ENCODE peak calls at places on chromosomes 5 and 9, in nine cellular contexts. S is stomach, D is endothelial cell of umbilical vein, G is HCT116, Q is NB4, I is right lobe of liver, V is IMR-90, Z is heart left ventricle, H is tibial nerve. T is an unnamed sample.

GRCh38 chr5:78908173-78908901 is 76.8 kb downstream of the ARSB start:
- DNase-seq in S (peak), D (peak), G (no peak), Q (peak), I (no peak), V (peak), Z (peak), H (peak), T (peak)

GRCh38 chr5:31133488-31133887 is 60.0 kb upstream of the CDH6 start:
- DNase-seq in S (no peak), D (peak), G (no peak), Q (peak), I (no peak), V (peak), Z (no peak), H (no peak), T (no peak)

GRCh38 chr5:73883646-73884045 is 257.6 kb downstream of the ARHGEF28 start:
- DNase-seq in S (peak), D (no peak), G (no peak), Q (no peak), I (no peak), V (no peak), Z (no peak), H (no peak), T (no peak)

GRCh38 chr5:18745591-18745987 is 1111.3 kb downstream of the TAF11L14 start:
- DNase-seq in S (no peak), D (no peak), G (no peak), Q (peak), I (peak), V (no peak), Z (peak), H (no peak), T (peak)

GRCh38 chr5:124544366-124545055 is 201.9 kb downstream of the ZNF608 start:
- DNase-seq in S (no peak), D (no peak), G (peak), Q (no peak), I (no peak), V (peak), Z (no peak), H (no peak), T (no peak)

GRCh38 chr9:85743290-85744128 is 1.8 kb upstream of the AGTPBP1 start:
- DNase-seq in S (peak), D (no peak), G (peak), Q (peak), I (peak), V (peak), Z (no peak), H (peak), T (peak)

GRCh38 chr9:32587901-32588300 is 14.9 kb upstream of the NDUFB6 start:
- DNase-seq in S (no peak), D (no peak), G (no peak), Q (no peak), I (no peak), V (peak), Z (no peak), H (no peak), T (no peak)

GRCh38 chr5:56449071-56449470 is 215.9 kb upstream of the ANKRD55 start:
- DNase-seq in S (no peak), D (no peak), G (no peak), Q (no peak), I (no peak), V (no peak), Z (no peak), H (no peak), T (no peak)

GRCh38 chr5:142697846-142698245 is 12.0 kb upstream of the FGF1 start:
- DNase-seq in S (no peak), D (no peak), G (no peak), Q (no peak), I (peak), V (peak), Z (peak), H (no peak), T (no peak)

GRCh38 chr5:6377582-6378127 is 692 bp downstream of the MED10 start:
- DNase-seq in S (no peak), D (peak), G (no peak), Q (peak), I (no peak), V (no peak), Z (no peak), H (no peak), T (no peak)

GRCh38 chr9:88258587-88258986 is 120.3 kb upstream of the SPATA31C2 start:
- DNase-seq in S (peak), D (peak), G (no peak), Q (no peak), I (no peak), V (no peak), Z (peak), H (peak), T (no peak)

GRCh38 chr5:159038907-159039306 is 60.8 kb downstream of the EBF1 start:
- DNase-seq in S (no peak), D (no peak), G (no peak), Q (no peak), I (no peak), V (peak), Z (no peak), H (no peak), T (no peak)

GRCh38 chr5:146722361-146722779 is 156.2 kb downstream of the PPP2R2B start:
- DNase-seq in S (no peak), D (no peak), G (no peak), Q (peak), I (no peak), V (peak), Z (no peak), H (no peak), T (no peak)

GRCh38 chr9:6833518-6834192 is 75.9 kb downstream of the KDM4C start:
- DNase-seq in S (no peak), D (no peak), G (no peak), Q (peak), I (no peak), V (peak), Z (no peak), H (no peak), T (no peak)

GRCh38 chr9:10562581-10563343 is 50.0 kb downstream of the PTPRD start:
- DNase-seq in S (no peak), D (no peak), G (no peak), Q (no peak), I (no peak), V (no peak), Z (no peak), H (no peak), T (peak)

GRCh38 chr9:73981405-73981804 is 515.7 kb upstream of the RORB start:
- DNase-seq in S (no peak), D (no peak), G (no peak), Q (no peak), I (no peak), V (no peak), Z (no peak), H (no peak), T (no peak)

GRCh38 chr5:139652788-139653241 is 4.7 kb downstream of the CXXC5 start:
- DNase-seq in S (no peak), D (no peak), G (no peak), Q (no peak), I (no peak), V (no peak), Z (no peak), H (no peak), T (no peak)

GRCh38 chr9:121744002-121744686 is 92.7 kb downstream of the DAB2IP start:
- DNase-seq in S (peak), D (peak), G (no peak), Q (peak), I (peak), V (peak), Z (peak), H (peak), T (peak)

GRCh38 chr9:112748041-112748440 is 2.5 kb upstream of the SNX30 start:
- DNase-seq in S (no peak), D (no peak), G (no peak), Q (no peak), I (no peak), V (no peak), Z (no peak), H (no peak), T (no peak)

GRCh38 chr5:6710078-6710477 is 3.2 kb upstream of the TENT4A start:
- DNase-seq in S (no peak), D (no peak), G (no peak), Q (no peak), I (peak), V (no peak), Z (no peak), H (no peak), T (no peak)

GRCh38 chr5:96901384-96901783 is 25.1 kb downstream of the ERAP2 start:
- DNase-seq in S (no peak), D (no peak), G (no peak), Q (no peak), I (no peak), V (no peak), Z (no peak), H (no peak), T (no peak)

GRCh38 chr5:8473016-8473415 is 604.1 kb downstream of the MTRR start:
- DNase-seq in S (no peak), D (no peak), G (no peak), Q (no peak), I (no peak), V (no peak), Z (no peak), H (no peak), T (no peak)

GRCh38 chr5:6758201-6758600 is 45.0 kb downstream of the TENT4A start:
- DNase-seq in S (no peak), D (no peak), G (no peak), Q (no peak), I (no peak), V (no peak), Z (no peak), H (no peak), T (no peak)

GRCh38 chr9:25602366-25603044 is 75.7 kb downstream of the TUSC1 start:
- DNase-seq in S (no peak), D (no peak), G (no peak), Q (no peak), I (no peak), V (no peak), Z (no peak), H (no peak), T (no peak)

GRCh38 chr5:60148356-60148755 is 254.8 kb upstream of the PDE4D start:
- DNase-seq in S (no peak), D (no peak), G (no peak), Q (no peak), I (no peak), V (peak), Z (no peak), H (no peak), T (no peak)

GRCh38 chr5:158534203-158534602 is 565.5 kb downstream of the EBF1 start:
- DNase-seq in S (no peak), D (no peak), G (no peak), Q (no peak), I (no peak), V (no peak), Z (no peak), H (no peak), T (no peak)

GRCh38 chr9:95511232-95511951 is 5.4 kb downstream of the PTCH1 start:
- DNase-seq in S (peak), D (peak), G (no peak), Q (peak), I (no peak), V (peak), Z (peak), H (peak), T (peak)

GRCh38 chr9:83474631-83475030 is 63.6 kb downstream of the FRMD3 start:
- DNase-seq in S (no peak), D (no peak), G (no peak), Q (no peak), I (no peak), V (no peak), Z (no peak), H (no peak), T (no peak)

GRCh38 chr9:126056312-126057021 is 270.2 kb upstream of the MVB12B start:
- DNase-seq in S (no peak), D (no peak), G (no peak), Q (no peak), I (no peak), V (no peak), Z (no peak), H (no peak), T (no peak)

GRCh38 chr9:69444021-69444420 is 119.0 kb downstream of the ENTREP1 start:
- DNase-seq in S (no peak), D (no peak), G (no peak), Q (no peak), I (no peak), V (peak), Z (no peak), H (no peak), T (no peak)

GRCh38 chr5:111948078-111948477 is 191.1 kb upstream of the NREP start:
- DNase-seq in S (no peak), D (no peak), G (no peak), Q (no peak), I (no peak), V (no peak), Z (no peak), H (no peak), T (no peak)

GRCh38 chr5:170468633-170469032 is 35.2 kb upstream of the KCNIP1 start:
- DNase-seq in S (no peak), D (no peak), G (no peak), Q (no peak), I (no peak), V (no peak), Z (no peak), H (no peak), T (no peak)
- TF ChIP-seq POLR2A in S (no peak), D (no peak), G (no peak), Q (no peak), I (no peak), V (no peak), Z (no peak), H (no peak), T (no peak)

GRCh38 chr9:93232388-93232965 is 48.5 kb downstream of the WNK2 start:
- DNase-seq in S (no peak), D (no peak), G (no peak), Q (peak), I (no peak), V (no peak), Z (no peak), H (no peak), T (no peak)

GRCh38 chr9:93231716-93232115 is 47.8 kb downstream of the WNK2 start:
- DNase-seq in S (no peak), D (no peak), G (no peak), Q (no peak), I (no peak), V (no peak), Z (no peak), H (no peak), T (no peak)

GRCh38 chr9:93230601-93231000 is 46.7 kb downstream of the WNK2 start:
- DNase-seq in S (no peak), D (no peak), G (no peak), Q (no peak), I (no peak), V (no peak), Z (no peak), H (no peak), T (no peak)

GRCh38 chr9:93230185-93230584 is 46.2 kb downstream of the WNK2 start:
- DNase-seq in S (no peak), D (no peak), G (no peak), Q (no peak), I (no peak), V (no peak), Z (no peak), H (no peak), T (no peak)

DNA sequence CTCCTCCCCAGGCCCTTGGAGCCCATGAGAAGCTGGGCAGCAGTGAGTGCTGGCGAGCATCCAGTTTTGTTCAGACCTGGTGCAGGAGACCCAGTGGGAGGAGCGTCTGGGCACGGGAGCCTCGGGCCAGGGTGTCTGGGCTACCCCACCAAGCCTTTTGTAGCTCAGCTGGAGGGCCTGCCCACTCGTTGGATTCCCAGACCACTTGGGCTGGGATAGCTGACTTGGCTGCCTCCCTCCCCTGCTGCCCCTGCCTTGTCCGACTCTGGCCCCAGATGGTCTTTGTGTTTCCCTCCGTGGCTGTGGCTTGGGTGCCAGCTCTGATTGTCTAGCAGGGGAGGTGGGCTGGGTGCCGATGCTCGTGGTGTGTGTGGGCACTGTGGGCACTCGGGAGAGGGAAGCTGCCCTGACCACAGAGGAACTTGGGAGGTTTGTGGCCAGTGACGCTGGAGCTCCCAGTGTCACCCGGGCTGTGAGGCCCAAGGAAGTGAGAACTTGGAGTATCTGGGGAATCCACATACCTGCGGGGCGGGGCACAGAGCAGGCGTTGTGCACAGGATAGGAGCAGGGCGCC is 47.3 kb downstream of the WNK2 start:
- DNase-seq in S (peak), D (no peak), G (no peak), Q (peak), I (peak), V (no peak), Z (peak), H (no peak), T (no peak)
- TF ChIP-seq POLR2A in S (no peak), D (no peak), G (no peak), Q (no peak), I (no peak), V (no peak), Z (no peak), H (no peak), T (no peak)

DNA sequence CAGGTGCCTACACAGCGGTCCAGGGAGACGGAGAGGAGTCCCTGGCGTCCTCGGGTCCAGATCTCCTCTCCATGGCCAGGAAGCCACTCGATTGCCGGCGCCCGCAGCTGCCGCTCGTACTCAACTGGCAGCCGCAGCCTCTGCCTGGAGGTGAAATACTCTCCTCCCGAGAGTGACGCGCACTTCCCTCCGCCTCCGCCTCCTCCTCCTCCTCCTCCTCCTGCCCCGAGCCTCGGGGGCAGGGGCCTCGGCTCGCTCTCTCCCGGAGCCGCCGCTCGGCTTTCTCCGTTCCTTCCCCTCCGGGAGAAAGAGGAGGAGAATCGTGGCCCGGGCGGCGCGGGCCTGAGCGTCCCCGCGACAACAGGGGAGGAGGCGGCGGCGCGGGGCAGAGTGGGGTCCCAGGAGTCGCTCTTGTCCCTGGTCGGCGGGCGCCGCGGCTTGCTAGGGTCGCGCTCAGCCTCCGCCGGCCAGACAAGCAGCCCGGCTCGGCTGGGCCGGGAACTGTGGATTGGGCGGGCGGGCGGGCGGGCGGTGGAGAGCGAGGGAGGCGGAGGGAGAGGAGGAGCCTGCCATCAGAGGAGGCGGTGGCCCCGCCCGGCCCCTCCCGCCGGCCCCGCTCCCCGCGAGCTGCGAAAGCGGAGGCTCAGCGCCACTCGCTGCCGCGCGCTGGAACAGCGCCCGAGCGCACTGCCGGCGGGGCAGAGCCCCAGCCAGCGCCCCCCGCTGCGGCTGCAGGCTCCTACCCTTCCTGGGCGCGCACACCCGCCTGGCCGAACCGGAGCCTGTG is at the start of gene CEMIP2:
- DNase-seq in S (peak), D (peak), G (peak), Q (peak), I (peak), V (peak), Z (peak), H (peak), T (peak)
- TF ChIP-seq POLR2A in S (no peak), D (peak), G (peak), Q (no peak), I (peak), V (peak), Z (peak), H (peak), T (peak)

GRCh38 chr5:150404121-150404990 is 8.4 kb downstream of the CD74 start:
- DNase-seq in S (no peak), D (no peak), G (no peak), Q (no peak), I (no peak), V (no peak), Z (no peak), H (no peak), T (no peak)
- TF ChIP-seq POLR2A in S (no peak), D (no peak), G (no peak), Q (no peak), I (no peak), V (no peak), Z (no peak), H (no peak), T (no peak)